ENCODE peak calls at places on chromosomes 5 and 9, in four cellular contexts. One of them, this sample, is unnamed.

GRCh38 chr5:155575861-155576260 is 562.3 kb downstream of the KIF4B start:
- DNase-seq in HepG2: no peak
- DNase-seq in K562: no peak
- DNase-seq in SK-N-SH: peak; percentile 15
- DNase-seq in this sample: no peak

GRCh38 chr9:76651114-76651697 is 113.0 kb upstream of the PCA3 start:
- DNase-seq in HepG2: no peak
- DNase-seq in K562: no peak
- DNase-seq in SK-N-SH: no peak
- DNase-seq in this sample: no peak

GRCh38 chr9:3514786-3515185 is 11.0 kb downstream of the RFX3 start:
- DNase-seq in HepG2: no peak
- DNase-seq in K562: no peak
- DNase-seq in SK-N-SH: no peak
- DNase-seq in this sample: no peak

GRCh38 chr5:4722886-4723285 is 417.2 kb upstream of the ADAMTS16 start:
- DNase-seq in HepG2: no peak
- DNase-seq in K562: no peak
- DNase-seq in SK-N-SH: no peak
- DNase-seq in this sample: no peak

GRCh38 chr9:123642291-123643278 is 286.6 kb downstream of the CRB2 start:
- DNase-seq in HepG2: peak; percentile 72
- DNase-seq in K562: no peak
- DNase-seq in SK-N-SH: peak; percentile 59
- DNase-seq in this sample: no peak

GRCh38 chr5:14011089-14012004 is 66.9 kb upstream of the DNAH5 start:
- DNase-seq in HepG2: peak; percentile 78
- DNase-seq in K562: peak; percentile 81
- DNase-seq in SK-N-SH: peak; percentile 93
- DNase-seq in this sample: peak; percentile 94

GRCh38 chr9:98264510-98264909 is 9.1 kb upstream of the TBC1D2 start:
- DNase-seq in HepG2: no peak
- DNase-seq in K562: no peak
- DNase-seq in SK-N-SH: no peak
- DNase-seq in this sample: no peak

GRCh38 chr9:70563437-70564204 is 149.2 kb upstream of the KLF9 start:
- DNase-seq in HepG2: no peak
- DNase-seq in K562: no peak
- DNase-seq in SK-N-SH: no peak
- DNase-seq in this sample: no peak

GRCh38 chr9:4762889-4763521 is 22.0 kb upstream of the AK3 start:
- DNase-seq in HepG2: no peak
- DNase-seq in K562: peak; percentile 58
- DNase-seq in SK-N-SH: peak; percentile 16
- DNase-seq in this sample: peak; percentile 52

GRCh38 chr5:173963107-173963506 is 25.9 kb upstream of the C5orf47 start:
- DNase-seq in HepG2: no peak
- DNase-seq in K562: no peak
- DNase-seq in SK-N-SH: no peak
- DNase-seq in this sample: no peak

GRCh38 chr5:132439521-132440206 is 50.9 kb downstream of the IRF1 start:
- DNase-seq in HepG2: no peak
- DNase-seq in K562: no peak
- DNase-seq in SK-N-SH: no peak
- DNase-seq in this sample: no peak

GRCh38 chr5:72600401-72600981 is 93.3 kb upstream of the ZNF366 start:
- DNase-seq in HepG2: no peak
- DNase-seq in K562: no peak
- DNase-seq in SK-N-SH: no peak
- DNase-seq in this sample: no peak

GRCh38 chr5:40410231-40410861 is 269.4 kb upstream of the PTGER4 start:
- DNase-seq in HepG2: no peak
- DNase-seq in K562: no peak
- DNase-seq in SK-N-SH: no peak
- DNase-seq in this sample: no peak

GRCh38 chr5:11981986-11982385 is 77.7 kb upstream of the CTNND2 start:
- DNase-seq in HepG2: no peak
- DNase-seq in K562: no peak
- DNase-seq in SK-N-SH: no peak
- DNase-seq in this sample: no peak

GRCh38 chr5:5422819-5423515 is 490 bp downstream of the ICE1 start:
- DNase-seq in HepG2: no peak
- DNase-seq in K562: peak; percentile 60
- DNase-seq in SK-N-SH: no peak
- DNase-seq in this sample: no peak

GRCh38 chr9:125126019-125126746 is 17.1 kb downstream of the SCAI start:
- DNase-seq in HepG2: no peak
- DNase-seq in K562: no peak
- DNase-seq in SK-N-SH: peak; percentile 56
- DNase-seq in this sample: no peak

GRCh38 chr9:114691046-114691955 is 9.3 kb upstream of the TEX48 start:
- DNase-seq in HepG2: no peak
- DNase-seq in K562: no peak
- DNase-seq in SK-N-SH: no peak
- DNase-seq in this sample: no peak

GRCh38 chr5:146539973-146540372 is 24.0 kb upstream of the GPR151 start:
- DNase-seq in HepG2: no peak
- DNase-seq in K562: no peak
- DNase-seq in SK-N-SH: no peak
- DNase-seq in this sample: no peak

GRCh38 chr5:149170292-149170691 is 29.0 kb downstream of the ABLIM3 start:
- DNase-seq in HepG2: no peak
- DNase-seq in K562: no peak
- DNase-seq in SK-N-SH: no peak
- DNase-seq in this sample: no peak

GRCh38 chr5:178384815-178385471 is 152.3 kb upstream of the PHYKPL start:
- DNase-seq in HepG2: no peak
- DNase-seq in K562: no peak
- DNase-seq in SK-N-SH: peak; percentile 55
- DNase-seq in this sample: peak; percentile 8

GRCh38 chr5:59351076-59351794 is 542.3 kb downstream of the PDE4D start:
- DNase-seq in HepG2: no peak
- DNase-seq in K562: no peak
- DNase-seq in SK-N-SH: no peak
- DNase-seq in this sample: no peak

GRCh38 chr5:9545959-9546851 is at the start of gene SEMA5A:
- DNase-seq in HepG2: no peak
- DNase-seq in K562: peak; percentile 83
- DNase-seq in SK-N-SH: peak; percentile 79
- DNase-seq in this sample: peak; percentile 78

GRCh38 chr5:83048811-83049210 is 28.4 kb downstream of the TMEM167A start:
- DNase-seq in HepG2: no peak
- DNase-seq in K562: no peak
- DNase-seq in SK-N-SH: no peak
- DNase-seq in this sample: no peak

GRCh38 chr9:6870149-6870548 is 112.4 kb downstream of the KDM4C start:
- DNase-seq in HepG2: no peak
- DNase-seq in K562: no peak
- DNase-seq in SK-N-SH: no peak
- DNase-seq in this sample: no peak

GRCh38 chr9:126407125-126407870 is 80.7 kb downstream of the MVB12B start:
- DNase-seq in HepG2: no peak
- DNase-seq in K562: no peak
- DNase-seq in SK-N-SH: no peak
- DNase-seq in this sample: no peak

GRCh38 chr9:5631021-5631420 is 2.1 kb downstream of the RIC1 start:
- DNase-seq in HepG2: peak; percentile 23
- DNase-seq in K562: no peak
- DNase-seq in SK-N-SH: no peak
- DNase-seq in this sample: no peak

GRCh38 chr9:4548796-4549725 is 58.8 kb downstream of the SLC1A1 start:
- DNase-seq in HepG2: peak; percentile 10
- DNase-seq in K562: peak; percentile 5
- DNase-seq in SK-N-SH: peak; percentile 16
- DNase-seq in this sample: peak; percentile 78

GRCh38 chr9:101162231-101162630 is 133.7 kb downstream of the PLPPR1 start:
- DNase-seq in HepG2: peak; percentile 65
- DNase-seq in K562: no peak
- DNase-seq in SK-N-SH: no peak
- DNase-seq in this sample: no peak

GRCh38 chr5:28328691-28329090 is 1290.3 kb upstream of the CDH9 start:
- DNase-seq in HepG2: no peak
- DNase-seq in K562: no peak
- DNase-seq in SK-N-SH: no peak
- DNase-seq in this sample: no peak

GRCh38 chr9:114688388-114688787 is 6.4 kb upstream of the TEX48 start:
- DNase-seq in HepG2: no peak
- DNase-seq in K562: no peak
- DNase-seq in SK-N-SH: no peak
- DNase-seq in this sample: no peak

GRCh38 chr5:372556-372910 is 51.0 kb downstream of the AHRR start:
- DNase-seq in HepG2: no peak
- DNase-seq in K562: no peak
- DNase-seq in SK-N-SH: peak; percentile 36
- DNase-seq in this sample: peak; percentile 13

GRCh38 chr5:371811-372555 is 50.5 kb downstream of the AHRR start:
- DNase-seq in HepG2: no peak
- DNase-seq in K562: no peak
- DNase-seq in SK-N-SH: peak; percentile 26
- DNase-seq in this sample: no peak

GRCh38 chr5:373710-374602 is 52.4 kb downstream of the AHRR start:
- DNase-seq in HepG2: no peak
- DNase-seq in K562: peak; percentile 60
- DNase-seq in SK-N-SH: peak; percentile 91
- DNase-seq in this sample: peak; percentile 38

GRCh38 chr5:374631-375335 is 53.3 kb downstream of the AHRR start:
- DNase-seq in HepG2: no peak
- DNase-seq in K562: no peak
- DNase-seq in SK-N-SH: peak; percentile 42
- DNase-seq in this sample: peak; percentile 14

DNA sequence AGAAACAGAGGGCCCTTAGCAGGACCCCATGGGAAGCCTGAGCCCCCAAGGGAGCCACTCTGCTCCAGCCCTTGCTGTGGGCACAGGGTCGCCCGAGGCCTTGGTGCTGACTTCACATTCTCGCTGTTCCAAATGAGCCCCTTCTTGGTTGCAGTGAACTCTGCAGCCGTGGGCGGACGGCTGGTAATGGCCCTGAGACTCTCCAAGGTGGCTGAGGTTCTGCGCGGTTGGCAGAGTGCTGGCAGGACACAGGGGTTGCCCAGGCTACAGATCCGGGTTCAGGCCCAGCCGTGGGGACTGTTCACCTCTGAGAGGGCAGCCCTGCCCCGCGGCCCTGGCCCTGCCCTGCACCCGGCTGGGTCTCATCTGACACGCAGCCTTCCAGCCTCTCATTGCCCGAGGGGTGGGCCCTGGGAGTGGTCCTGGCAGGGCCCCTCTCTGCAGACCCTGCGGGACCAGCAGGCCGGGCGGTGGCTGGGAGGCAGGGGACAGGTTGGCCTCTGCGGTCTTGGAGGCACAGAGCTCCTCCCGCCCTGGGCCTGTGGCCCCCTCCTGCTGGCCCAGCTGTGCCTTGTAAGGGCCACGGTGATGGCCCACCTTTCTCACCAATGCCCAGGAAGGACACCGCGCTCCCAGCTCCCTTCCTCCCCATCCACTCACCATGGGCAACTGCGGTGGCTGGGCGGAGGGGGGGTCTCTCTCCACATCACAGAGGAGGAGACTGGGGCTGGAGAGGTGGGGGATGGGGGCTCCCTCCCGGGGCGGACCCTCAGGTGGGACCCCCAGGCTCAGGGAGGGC is 51.6 kb downstream of the AHRR start:
- DNase-seq in HepG2: no peak
- DNase-seq in K562: no peak
- DNase-seq in SK-N-SH: no peak
- DNase-seq in this sample: no peak
- TF ChIP-seq FOXJ3 in HepG2: no peak
- TF ChIP-seq FOXJ3 in K562: no peak
- TF ChIP-seq FOXJ3 in SK-N-SH: no peak
- TF ChIP-seq FOXJ3 in this sample: no peak

GRCh38 chr9:85224301-85224700 is 517.5 kb downstream of the AGTPBP1 start:
- DNase-seq in HepG2: no peak
- DNase-seq in K562: no peak
- DNase-seq in SK-N-SH: no peak
- DNase-seq in this sample: no peak

GRCh38 chr9:85228111-85228855 is 513.5 kb downstream of the AGTPBP1 start:
- DNase-seq in HepG2: no peak
- DNase-seq in K562: no peak
- DNase-seq in SK-N-SH: no peak
- DNase-seq in this sample: no peak

GRCh38 chr9:85223506-85224108 is 518.1 kb downstream of the AGTPBP1 start:
- DNase-seq in HepG2: no peak
- DNase-seq in K562: no peak
- DNase-seq in SK-N-SH: no peak
- DNase-seq in this sample: no peak

GRCh38 chr9:85230081-85230480 is 511.7 kb downstream of the AGTPBP1 start:
- DNase-seq in HepG2: no peak
- DNase-seq in K562: no peak
- DNase-seq in SK-N-SH: no peak
- DNase-seq in this sample: no peak

GRCh38 chr9:85224729-85225128 is 517.0 kb downstream of the AGTPBP1 start:
- DNase-seq in HepG2: no peak
- DNase-seq in K562: no peak
- DNase-seq in SK-N-SH: no peak
- DNase-seq in this sample: no peak
- TF ChIP-seq FOXJ3 in HepG2: no peak
- TF ChIP-seq FOXJ3 in K562: no peak
- TF ChIP-seq FOXJ3 in SK-N-SH: no peak
- TF ChIP-seq FOXJ3 in this sample: no peak

GRCh38 chr9:20848490-20848889 is 164.4 kb downstream of the FOCAD start:
- DNase-seq in HepG2: no peak
- DNase-seq in K562: no peak
- DNase-seq in SK-N-SH: no peak
- DNase-seq in this sample: no peak

DNA sequence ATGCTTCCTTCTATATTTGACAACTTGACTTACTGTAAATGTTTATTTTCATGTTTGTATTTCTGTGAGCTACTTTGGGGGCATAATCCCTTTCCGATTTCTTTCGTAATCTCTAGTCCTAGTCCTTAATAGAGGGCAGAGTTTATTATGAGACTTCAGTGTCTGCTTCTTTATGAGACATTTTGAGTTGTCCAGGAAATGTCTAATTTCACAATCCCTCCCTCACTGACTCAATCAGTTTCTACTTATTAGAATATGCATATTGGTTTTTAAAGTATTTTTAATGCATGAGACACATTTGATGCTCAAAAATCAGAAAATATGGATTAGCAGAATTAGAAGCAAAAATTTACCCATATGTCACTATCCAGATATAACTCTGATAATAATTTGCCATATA is 160.9 kb downstream of the FOCAD start:
- DNase-seq in HepG2: no peak
- DNase-seq in K562: no peak
- DNase-seq in SK-N-SH: no peak
- DNase-seq in this sample: no peak
- TF ChIP-seq FOXJ3 in HepG2: no peak
- TF ChIP-seq FOXJ3 in K562: no peak
- TF ChIP-seq FOXJ3 in SK-N-SH: no peak
- TF ChIP-seq FOXJ3 in this sample: no peak

DNA sequence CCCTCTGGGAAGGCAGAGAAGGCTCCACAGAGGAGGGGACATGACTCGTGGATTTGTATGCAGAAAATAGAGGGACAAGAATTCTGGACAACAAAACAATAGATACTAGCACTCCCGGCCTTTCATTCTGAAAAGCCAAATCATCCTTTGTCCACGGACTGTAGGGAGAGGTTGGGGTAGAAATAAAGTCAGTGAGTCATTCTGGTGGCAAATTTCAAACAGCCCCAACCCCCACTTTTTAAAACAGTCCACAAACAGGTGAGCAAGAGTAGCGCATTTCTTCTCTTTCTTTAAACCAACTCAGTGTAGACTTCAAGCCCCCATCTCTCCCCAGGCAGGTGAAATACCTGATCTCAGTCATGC is 56.1 kb downstream of the PTPDC1 start:
- DNase-seq in HepG2: no peak
- DNase-seq in K562: no peak
- DNase-seq in SK-N-SH: no peak
- DNase-seq in this sample: no peak
- TF ChIP-seq FOXJ3 in HepG2: no peak
- TF ChIP-seq FOXJ3 in K562: no peak
- TF ChIP-seq FOXJ3 in SK-N-SH: no peak
- TF ChIP-seq FOXJ3 in this sample: no peak

This sample was measured in WTC11.